ENCODE peak calls at places on chromosomes 12 and 14, in six cellular contexts. One of them, this sample, is unnamed.

GRCh38 chr14:83816755-83817154 is 1713.2 kb upstream of the FLRT2 start:
- DNase-seq in GM12864: no peak
- DNase-seq in tibial artery: no peak
- DNase-seq in activated CD8-positive, alpha-beta memory T cell treated with anti-CD3 and anti-CD28 coated beads, Interleukin-2, amount 50 U/mL, for 48 hours: no peak
- DNase-seq in DMS153: no peak
- DNase-seq in stimulated activated CD4-positive, alpha-beta T cell treated with anti-CD3 and anti-CD28 coated beads, TNF-alpha, amount 100 ng/mL, for 1 hour: no peak
- DNase-seq in this sample: no peak

GRCh38 chr12:102095677-102096263 is 24.1 kb downstream of the NUP37 start:
- DNase-seq in DMS153: peak
- DNase-seq in stimulated activated CD4-positive, alpha-beta T cell treated with anti-CD3 and anti-CD28 coated beads, TNF-alpha, amount 100 ng/mL, for 1 hour: no peak
- DNase-seq in activated CD8-positive, alpha-beta memory T cell treated with anti-CD3 and anti-CD28 coated beads, Interleukin-2, amount 50 U/mL, for 48 hours: no peak
- DNase-seq in tibial artery: no peak
- DNase-seq in GM12864: no peak
- DNase-seq in this sample: peak

GRCh38 chr12:119208626-119209061 is 29.9 kb downstream of the HSPB8 start:
- DNase-seq in GM12864: no peak
- DNase-seq in stimulated activated CD4-positive, alpha-beta T cell treated with anti-CD3 and anti-CD28 coated beads, TNF-alpha, amount 100 ng/mL, for 1 hour: no peak
- DNase-seq in tibial artery: peak
- DNase-seq in activated CD8-positive, alpha-beta memory T cell treated with anti-CD3 and anti-CD28 coated beads, Interleukin-2, amount 50 U/mL, for 48 hours: no peak
- DNase-seq in DMS153: peak
- DNase-seq in this sample: no peak

GRCh38 chr12:124758266-124759200 is 105.1 kb downstream of the SCARB1 start:
- DNase-seq in DMS153: peak
- DNase-seq in stimulated activated CD4-positive, alpha-beta T cell treated with anti-CD3 and anti-CD28 coated beads, TNF-alpha, amount 100 ng/mL, for 1 hour: no peak
- DNase-seq in activated CD8-positive, alpha-beta memory T cell treated with anti-CD3 and anti-CD28 coated beads, Interleukin-2, amount 50 U/mL, for 48 hours: no peak
- DNase-seq in tibial artery: no peak
- DNase-seq in GM12864: no peak
- DNase-seq in this sample: no peak

GRCh38 chr12:29783773-29784666 is at the start of gene TMTC1:
- DNase-seq in DMS153: peak
- DNase-seq in stimulated activated CD4-positive, alpha-beta T cell treated with anti-CD3 and anti-CD28 coated beads, TNF-alpha, amount 100 ng/mL, for 1 hour: no peak
- DNase-seq in tibial artery: peak
- DNase-seq in activated CD8-positive, alpha-beta memory T cell treated with anti-CD3 and anti-CD28 coated beads, Interleukin-2, amount 50 U/mL, for 48 hours: peak
- DNase-seq in GM12864: no peak
- DNase-seq in this sample: no peak

GRCh38 chr12:58176296-58176869 is 235.0 kb downstream of the ATP23 start:
- DNase-seq in tibial artery: no peak
- DNase-seq in activated CD8-positive, alpha-beta memory T cell treated with anti-CD3 and anti-CD28 coated beads, Interleukin-2, amount 50 U/mL, for 48 hours: no peak
- DNase-seq in GM12864: no peak
- DNase-seq in DMS153: no peak
- DNase-seq in stimulated activated CD4-positive, alpha-beta T cell treated with anti-CD3 and anti-CD28 coated beads, TNF-alpha, amount 100 ng/mL, for 1 hour: no peak
- DNase-seq in this sample: peak

GRCh38 chr12:75955251-75955650 is 76.3 kb downstream of the PHLDA1 start:
- DNase-seq in tibial artery: no peak
- DNase-seq in stimulated activated CD4-positive, alpha-beta T cell treated with anti-CD3 and anti-CD28 coated beads, TNF-alpha, amount 100 ng/mL, for 1 hour: no peak
- DNase-seq in GM12864: no peak
- DNase-seq in activated CD8-positive, alpha-beta memory T cell treated with anti-CD3 and anti-CD28 coated beads, Interleukin-2, amount 50 U/mL, for 48 hours: no peak
- DNase-seq in DMS153: no peak
- DNase-seq in this sample: no peak

GRCh38 chr14:32311294-32312009 is 17.6 kb upstream of the AKAP6 start:
- DNase-seq in DMS153: no peak
- DNase-seq in GM12864: no peak
- DNase-seq in tibial artery: no peak
- DNase-seq in stimulated activated CD4-positive, alpha-beta T cell treated with anti-CD3 and anti-CD28 coated beads, TNF-alpha, amount 100 ng/mL, for 1 hour: no peak
- DNase-seq in activated CD8-positive, alpha-beta memory T cell treated with anti-CD3 and anti-CD28 coated beads, Interleukin-2, amount 50 U/mL, for 48 hours: no peak
- DNase-seq in this sample: no peak

GRCh38 chr12:25959069-25959961 is 833 bp downstream of the RASSF8 start:
- DNase-seq in DMS153: no peak
- DNase-seq in GM12864: no peak
- DNase-seq in tibial artery: peak
- DNase-seq in activated CD8-positive, alpha-beta memory T cell treated with anti-CD3 and anti-CD28 coated beads, Interleukin-2, amount 50 U/mL, for 48 hours: peak
- DNase-seq in stimulated activated CD4-positive, alpha-beta T cell treated with anti-CD3 and anti-CD28 coated beads, TNF-alpha, amount 100 ng/mL, for 1 hour: no peak
- DNase-seq in this sample: no peak

GRCh38 chr12:105445261-105446015 is 114.9 kb downstream of the C12orf75 start:
- DNase-seq in DMS153: no peak
- DNase-seq in stimulated activated CD4-positive, alpha-beta T cell treated with anti-CD3 and anti-CD28 coated beads, TNF-alpha, amount 100 ng/mL, for 1 hour: no peak
- DNase-seq in activated CD8-positive, alpha-beta memory T cell treated with anti-CD3 and anti-CD28 coated beads, Interleukin-2, amount 50 U/mL, for 48 hours: no peak
- DNase-seq in tibial artery: no peak
- DNase-seq in GM12864: no peak
- DNase-seq in this sample: no peak

GRCh38 chr14:95432152-95433093 is 84.0 kb downstream of the SYNE3 start:
- DNase-seq in stimulated activated CD4-positive, alpha-beta T cell treated with anti-CD3 and anti-CD28 coated beads, TNF-alpha, amount 100 ng/mL, for 1 hour: no peak
- DNase-seq in GM12864: no peak
- DNase-seq in DMS153: no peak
- DNase-seq in activated CD8-positive, alpha-beta memory T cell treated with anti-CD3 and anti-CD28 coated beads, Interleukin-2, amount 50 U/mL, for 48 hours: no peak
- DNase-seq in tibial artery: no peak
- DNase-seq in this sample: no peak

GRCh38 chr12:4353785-4354208 is 25.7 kb downstream of the FGF23 start:
- DNase-seq in tibial artery: no peak
- DNase-seq in DMS153: no peak
- DNase-seq in GM12864: no peak
- DNase-seq in activated CD8-positive, alpha-beta memory T cell treated with anti-CD3 and anti-CD28 coated beads, Interleukin-2, amount 50 U/mL, for 48 hours: peak
- DNase-seq in stimulated activated CD4-positive, alpha-beta T cell treated with anti-CD3 and anti-CD28 coated beads, TNF-alpha, amount 100 ng/mL, for 1 hour: no peak
- DNase-seq in this sample: peak

GRCh38 chr12:53956251-53956887 is 1.7 kb downstream of the HOXC12 start:
- DNase-seq in DMS153: no peak
- DNase-seq in activated CD8-positive, alpha-beta memory T cell treated with anti-CD3 and anti-CD28 coated beads, Interleukin-2, amount 50 U/mL, for 48 hours: no peak
- DNase-seq in stimulated activated CD4-positive, alpha-beta T cell treated with anti-CD3 and anti-CD28 coated beads, TNF-alpha, amount 100 ng/mL, for 1 hour: no peak
- DNase-seq in GM12864: no peak
- DNase-seq in tibial artery: no peak
- DNase-seq in this sample: peak

GRCh38 chr12:6952860-6953416 is 1.8 kb downstream of the PTPN6 start:
- DNase-seq in DMS153: no peak
- DNase-seq in stimulated activated CD4-positive, alpha-beta T cell treated with anti-CD3 and anti-CD28 coated beads, TNF-alpha, amount 100 ng/mL, for 1 hour: no peak
- DNase-seq in activated CD8-positive, alpha-beta memory T cell treated with anti-CD3 and anti-CD28 coated beads, Interleukin-2, amount 50 U/mL, for 48 hours: no peak
- DNase-seq in tibial artery: no peak
- DNase-seq in GM12864: no peak
- DNase-seq in this sample: no peak